ENCODE peak calls at places on chromosomes 5 and 9, in ten cellular contexts. H, E, U, T, W, Z, R, O, S and B are unnamed samples.

GRCh38 chr5:76402880-76403712 is at the start of gene IQGAP2:
- DNase-seq in W (peak), U (no peak), H (peak), T (peak), Z (peak), S (peak), E (peak), R (peak), O (peak), B (peak)

GRCh38 chr9:37840560-37841194 is 40.1 kb downstream of the DCAF10 start:
- DNase-seq in U (peak), O (no peak), W (no peak), R (no peak), H (peak), Z (no peak), T (no peak), E (peak), S (no peak), B (no peak)

GRCh38 chr5:42719034-42719433 is 37.6 kb upstream of the CCDC152 start:
- DNase-seq in S (no peak), W (no peak), R (no peak), U (no peak), T (no peak), Z (no peak), O (no peak), H (no peak), E (no peak), B (no peak)

GRCh38 chr5:76199321-76200318 is 116.4 kb downstream of the SV2C start:
- DNase-seq in O (no peak), T (no peak), E (no peak), Z (no peak), U (no peak), W (no peak), S (no peak), R (no peak), H (no peak), B (peak)

GRCh38 chr9:36862206-36863145 is 171.6 kb downstream of the PAX5 start:
- DNase-seq in H (peak), Z (no peak), R (no peak), E (no peak), S (peak), W (peak), T (no peak), O (no peak), U (no peak), B (peak)

GRCh38 chr9:81559741-81560140 is 129.6 kb downstream of the TLE1 start:
- DNase-seq in Z (no peak), R (no peak), T (no peak), H (peak), W (no peak), S (no peak), U (peak), O (no peak), E (peak), B (no peak)

GRCh38 chr5:20041326-20041977 is 53.5 kb upstream of the CDH18 start:
- DNase-seq in E (no peak), R (no peak), U (no peak), T (no peak), S (no peak), O (no peak), Z (no peak), W (no peak), H (no peak), B (no peak)

GRCh38 chr5:143008809-143009521 is 238.8 kb downstream of the ARHGAP26 start:
- DNase-seq in O (no peak), Z (peak), S (no peak), R (no peak), T (peak), H (peak), W (peak), U (peak), E (peak), B (no peak)

GRCh38 chr9:90307177-90307833 is 335.3 kb downstream of the DIRAS2 start:
- DNase-seq in W (no peak), R (no peak), Z (no peak), O (no peak), U (no peak), H (no peak), T (no peak), E (no peak), S (no peak), B (no peak)

GRCh38 chr5:99063737-99064136 is 134.9 kb upstream of the CHD1 start:
- DNase-seq in E (no peak), Z (no peak), R (no peak), O (no peak), H (peak), U (no peak), W (no peak), S (no peak), T (no peak), B (no peak)

GRCh38 chr5:56112526-56113121 is 117.9 kb upstream of the IL6ST start:
- DNase-seq in E (no peak), T (no peak), W (no peak), O (no peak), U (no peak), H (no peak), Z (no peak), R (no peak), S (no peak), B (no peak)

GRCh38 chr9:1839984-1840383 is 175.2 kb upstream of the SMARCA2 start:
- DNase-seq in E (no peak), Z (no peak), T (no peak), U (no peak), O (no peak), R (no peak), W (no peak), H (no peak), S (no peak), B (no peak)

DNA sequence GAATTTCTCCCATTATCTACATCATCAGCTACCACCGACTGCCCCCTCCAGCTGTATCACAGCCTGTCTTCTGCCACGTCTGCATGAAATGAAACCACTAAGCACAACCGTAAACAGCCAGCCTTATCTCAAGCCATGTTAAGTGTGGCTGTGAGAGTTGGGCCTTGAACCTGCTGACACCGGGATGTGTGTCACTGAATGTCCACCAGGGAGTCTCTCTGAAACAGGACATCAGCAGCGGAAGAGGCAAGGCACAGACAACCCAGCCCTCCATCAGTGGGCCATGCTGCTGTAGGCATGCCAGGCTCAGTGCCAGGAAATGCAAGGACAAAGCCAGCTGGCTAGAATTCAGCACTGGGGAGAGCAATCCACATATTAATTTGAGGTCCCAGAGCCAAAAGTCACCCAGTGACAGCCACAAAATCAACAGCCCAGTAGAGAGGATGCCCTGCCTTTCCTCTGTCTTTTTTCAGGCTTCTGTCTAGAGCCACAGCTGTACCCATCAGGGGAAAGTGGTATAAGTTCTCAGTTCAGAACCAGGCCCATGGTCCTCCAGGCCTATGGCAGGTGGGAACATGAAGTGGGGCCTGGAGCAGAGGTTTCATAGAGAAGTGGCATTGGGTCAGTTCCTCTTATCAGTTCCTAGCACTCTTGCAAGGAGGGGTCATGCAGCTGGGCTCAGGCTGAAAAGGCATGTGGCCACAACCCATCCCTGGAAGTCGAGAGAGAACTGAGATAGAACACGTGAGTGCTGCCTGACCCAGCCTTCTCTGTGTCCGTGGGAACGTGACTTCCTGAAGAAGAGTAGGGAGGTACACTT is 199.5 kb downstream of the ESM1 start:
- DNase-seq in E (no peak), S (no peak), R (peak), Z (no peak), O (peak), H (no peak), T (peak), U (no peak), W (peak), B (no peak)
- TF ChIP-seq CTCF in E (no peak), S (no peak), R (no peak), Z (no peak), O (no peak), H (no peak), T (no peak), U (no peak), W (no peak), B (no peak)

DNA sequence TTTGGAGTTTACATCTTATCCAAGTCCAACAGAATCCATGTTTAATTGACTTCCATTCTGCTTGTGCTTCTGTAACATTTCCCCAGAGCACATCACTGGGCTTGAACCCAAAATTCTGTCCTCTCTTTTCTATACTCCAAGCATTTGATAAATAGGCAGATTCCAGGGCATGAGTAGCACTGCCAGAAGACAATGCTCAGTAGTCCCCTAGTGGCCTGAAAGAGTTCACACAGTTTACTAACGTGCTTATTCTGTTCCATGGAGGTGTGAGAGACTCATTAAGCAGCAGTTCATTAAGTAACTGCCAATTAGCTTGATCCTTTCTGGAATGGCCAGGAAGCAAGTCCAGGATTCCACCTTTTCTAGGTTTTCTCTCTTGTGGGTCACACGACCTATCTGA is 9.4 kb upstream of the GABRA6 start:
- DNase-seq in E (no peak), W (no peak), U (no peak), O (no peak), H (no peak), R (no peak), Z (no peak), S (no peak), T (no peak), B (no peak)
- TF ChIP-seq CTCF in E (no peak), W (peak), U (no peak), O (no peak), H (no peak), R (no peak), Z (no peak), S (peak), T (no peak), B (peak)

GRCh38 chr5:60248900-60249299 is 355.4 kb upstream of the PDE4D start:
- DNase-seq in H (no peak), T (peak), S (no peak), R (no peak), U (no peak), Z (no peak), E (no peak), O (peak), W (no peak), B (no peak)

GRCh38 chr5:60243713-60244112 is 350.2 kb upstream of the PDE4D start:
- DNase-seq in S (no peak), R (no peak), Z (no peak), O (no peak), W (no peak), T (no peak), U (no peak), H (no peak), E (no peak), B (no peak)
- TF ChIP-seq CTCF in S (no peak), R (no peak), Z (no peak), O (no peak), W (no peak), T (no peak), U (no peak), H (no peak), E (no peak), B (no peak)

GRCh38 chr5:132594170-132594569 is 37.4 kb downstream of the RAD50 start:
- DNase-seq in W (no peak), U (no peak), S (no peak), E (no peak), T (no peak), O (no peak), Z (no peak), H (no peak), R (no peak), B (no peak)

GRCh38 chr5:132589467-132589866 is 32.7 kb downstream of the RAD50 start:
- DNase-seq in S (no peak), U (no peak), H (no peak), R (no peak), T (no peak), W (no peak), Z (no peak), O (no peak), E (no peak), B (no peak)

GRCh38 chr5:132592521-132592920 is 35.7 kb downstream of the RAD50 start:
- DNase-seq in R (no peak), H (peak), U (no peak), E (no peak), T (no peak), Z (no peak), O (no peak), W (no peak), S (no peak), B (no peak)

GRCh38 chr5:132595624-132596023 is 38.8 kb downstream of the RAD50 start:
- DNase-seq in H (no peak), E (no peak), R (no peak), U (no peak), Z (no peak), O (no peak), T (no peak), W (no peak), S (no peak), B (no peak)

DNA sequence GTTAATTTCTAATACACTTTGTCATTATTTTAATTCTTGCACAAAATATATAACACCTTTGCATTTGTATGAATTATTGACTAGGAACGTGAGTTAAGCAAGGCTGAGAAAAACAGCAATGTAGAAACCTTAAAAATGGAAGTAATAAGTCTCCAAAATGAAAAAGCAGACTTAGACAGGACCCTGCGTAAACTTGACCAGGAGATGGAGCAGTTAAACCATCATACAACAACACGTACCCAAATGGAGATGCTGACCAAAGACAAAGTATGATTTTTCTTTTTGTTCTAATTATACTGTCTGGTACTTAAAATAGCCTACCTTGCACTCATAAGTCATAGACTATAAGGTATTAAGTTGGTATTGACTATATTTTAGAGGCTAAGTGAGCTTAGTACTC is 34.4 kb downstream of the RAD50 start:
- DNase-seq in H (no peak), W (no peak), O (no peak), Z (no peak), U (no peak), E (no peak), S (no peak), R (no peak), T (no peak), B (no peak)
- TF ChIP-seq CTCF in H (peak), W (no peak), O (no peak), Z (no peak), U (no peak), E (peak), S (peak), R (no peak), T (no peak), B (no peak)

DNA sequence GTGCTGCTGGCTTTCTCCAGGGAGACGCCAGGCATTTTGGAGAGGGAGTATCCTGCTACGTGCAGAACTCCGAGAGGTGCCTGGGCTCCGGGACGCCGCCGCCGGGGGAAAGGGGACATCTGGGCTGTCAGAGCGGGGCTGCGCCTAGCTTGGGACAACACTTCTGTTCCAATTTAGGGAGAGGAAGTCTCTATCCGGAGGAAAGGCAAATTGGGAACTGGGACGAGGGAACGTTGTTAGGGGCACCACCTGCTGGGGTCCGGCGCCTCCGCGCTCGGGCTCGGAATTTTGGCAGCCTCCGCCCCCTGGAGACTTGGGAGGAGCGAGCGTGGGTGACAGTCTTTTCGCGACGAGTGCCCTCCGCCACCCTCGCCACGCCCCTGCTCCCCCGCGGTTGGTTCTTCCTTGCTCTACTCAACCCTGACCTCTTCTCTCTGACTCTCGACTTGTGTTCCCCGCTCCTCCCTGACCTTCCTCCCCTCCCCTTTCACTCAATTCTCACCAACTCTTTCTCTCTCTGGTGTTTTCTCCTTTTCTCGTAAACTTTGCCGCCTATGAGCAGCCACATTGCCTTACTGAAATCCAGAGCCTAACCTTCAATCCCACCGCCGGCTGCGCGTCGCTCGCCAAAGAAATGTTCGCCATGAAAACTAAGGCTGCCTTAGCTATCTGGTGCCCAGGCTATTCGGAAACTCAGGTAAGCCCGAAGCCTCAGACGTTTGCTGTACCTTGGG is 1.6 kb downstream of the TSLP start:
- DNase-seq in U (no peak), O (peak), S (peak), H (no peak), T (peak), W (peak), Z (peak), E (no peak), R (no peak), B (peak)
- TF ChIP-seq CTCF in U (no peak), O (no peak), S (no peak), H (peak), T (no peak), W (no peak), Z (no peak), E (peak), R (no peak), B (peak)

GRCh38 chr5:147369742-147370374 is 135.0 kb downstream of the STK32A start:
- DNase-seq in O (no peak), S (no peak), R (no peak), W (no peak), H (no peak), Z (no peak), U (no peak), T (no peak), E (no peak), B (no peak)
- TF ChIP-seq CTCF in O (no peak), S (peak), R (peak), W (peak), H (peak), Z (no peak), U (peak), T (no peak), E (peak), B (peak)

DNA sequence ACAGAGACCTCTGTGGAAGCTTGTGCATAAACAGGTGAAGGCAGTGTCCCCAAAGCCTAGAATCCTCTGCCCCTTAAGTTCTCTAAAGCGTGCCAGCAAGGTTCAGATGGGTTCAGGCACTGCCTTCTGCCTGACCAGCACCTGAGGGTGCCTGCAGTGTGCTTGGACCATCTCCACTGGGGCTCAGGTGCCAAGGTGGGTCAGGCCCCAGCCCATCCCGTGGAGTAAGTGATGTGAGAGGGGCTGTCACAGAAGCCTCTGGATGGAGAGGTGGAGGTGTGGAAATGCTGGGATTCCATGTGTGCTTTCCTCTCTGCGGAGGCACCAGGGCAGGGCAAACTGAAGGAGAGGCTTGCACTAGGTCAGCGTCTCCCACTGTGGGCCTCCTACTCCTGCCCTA is 118.5 kb downstream of the DAB2IP start:
- DNase-seq in Z (no peak), R (no peak), O (no peak), T (no peak), U (no peak), H (no peak), S (no peak), E (no peak), W (no peak), B (no peak)
- TF ChIP-seq CTCF in Z (no peak), R (no peak), O (no peak), T (no peak), U (no peak), H (no peak), S (no peak), E (no peak), W (no peak), B (no peak)

GRCh38 chr5:31404325-31404724 is 127.6 kb downstream of the DROSHA start:
- DNase-seq in O (no peak), Z (no peak), E (no peak), W (no peak), R (no peak), U (no peak), T (no peak), H (no peak), S (no peak), B (no peak)
- TF ChIP-seq CTCF in O (no peak), Z (no peak), E (no peak), W (no peak), R (no peak), U (no peak), T (no peak), H (no peak), S (no peak), B (no peak)

DNA sequence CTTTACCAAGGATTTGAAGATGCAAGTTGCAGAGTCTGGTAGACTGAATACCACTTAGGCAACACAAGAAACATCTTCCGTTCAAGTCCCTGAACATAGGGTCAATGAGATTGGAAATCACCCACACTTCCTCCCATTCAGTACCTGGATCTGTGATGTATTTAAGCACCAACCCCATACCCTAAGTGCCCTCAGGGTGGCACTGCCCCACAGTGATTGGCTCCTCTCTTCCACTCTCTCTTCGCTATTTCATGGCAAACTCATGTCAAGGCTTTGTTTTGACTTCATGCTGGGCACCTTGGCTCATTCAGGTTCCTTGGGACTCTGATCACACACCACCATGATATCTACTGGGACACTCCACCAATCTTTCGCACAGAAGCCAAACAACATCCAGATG is 53.7 kb downstream of the GGTA1 start:
- DNase-seq in R (no peak), Z (no peak), U (no peak), S (no peak), E (no peak), W (no peak), H (no peak), O (no peak), T (no peak), B (no peak)
- TF ChIP-seq CTCF in R (no peak), Z (no peak), U (no peak), S (no peak), E (no peak), W (no peak), H (peak), O (no peak), T (no peak), B (no peak)